ENCODE peak calls at places on chromosomes 5 and 9, in seven cellular contexts. One of them, this sample, is unnamed.

GRCh38 chr9:133429641-133430161 is 7.5 kb downstream of the ADAMTS13 start:
- DNase-seq in hepatocyte: peak; percentile 70
- DNase-seq in GM10248: peak; percentile 63
- DNase-seq in nephron progenitor cell: peak; percentile 79
- DNase-seq in fibroblast of lung: peak; percentile 25
- DNase-seq in stomach: peak; percentile 65
- DNase-seq in RWPE1: peak; percentile 67
- DNase-seq in this sample: peak; percentile 45

GRCh38 chr5:19986036-19986619 is 1.9 kb downstream of the CDH18 start:
- DNase-seq in nephron progenitor cell: no peak
- DNase-seq in RWPE1: no peak
- DNase-seq in stomach: no peak
- DNase-seq in GM10248: no peak
- DNase-seq in hepatocyte: no peak
- DNase-seq in fibroblast of lung: peak; percentile 15
- DNase-seq in this sample: no peak

GRCh38 chr5:37043693-37044092 is 167.1 kb downstream of the NIPBL start:
- DNase-seq in hepatocyte: no peak
- DNase-seq in GM10248: no peak
- DNase-seq in stomach: no peak
- DNase-seq in RWPE1: no peak
- DNase-seq in nephron progenitor cell: no peak
- DNase-seq in fibroblast of lung: no peak
- DNase-seq in this sample: no peak

GRCh38 chr5:23823521-23823920 is 316.1 kb downstream of the PRDM9 start:
- DNase-seq in stomach: no peak
- DNase-seq in fibroblast of lung: no peak
- DNase-seq in nephron progenitor cell: no peak
- DNase-seq in GM10248: no peak
- DNase-seq in RWPE1: no peak
- DNase-seq in hepatocyte: no peak
- DNase-seq in this sample: no peak

GRCh38 chr5:176185133-176185733 is 53.0 kb upstream of the SIMC1 start:
- DNase-seq in hepatocyte: no peak
- DNase-seq in fibroblast of lung: no peak
- DNase-seq in nephron progenitor cell: no peak
- DNase-seq in RWPE1: peak; percentile 46
- DNase-seq in stomach: no peak
- DNase-seq in GM10248: no peak
- DNase-seq in this sample: no peak

GRCh38 chr5:147290261-147290660 is 55.4 kb downstream of the STK32A start:
- DNase-seq in GM10248: no peak
- DNase-seq in nephron progenitor cell: no peak
- DNase-seq in hepatocyte: no peak
- DNase-seq in stomach: no peak
- DNase-seq in RWPE1: no peak
- DNase-seq in fibroblast of lung: no peak
- DNase-seq in this sample: no peak

GRCh38 chr5:125536095-125536494 is 789.7 kb upstream of the ZNF608 start:
- DNase-seq in GM10248: no peak
- DNase-seq in RWPE1: no peak
- DNase-seq in fibroblast of lung: no peak
- DNase-seq in hepatocyte: no peak
- DNase-seq in stomach: no peak
- DNase-seq in nephron progenitor cell: no peak
- DNase-seq in this sample: no peak

GRCh38 chr5:173283318-173284288 is 44.6 kb downstream of the STC2 start:
- DNase-seq in GM10248: peak; percentile 83
- DNase-seq in stomach: peak; percentile 80
- DNase-seq in hepatocyte: peak; percentile 90
- DNase-seq in fibroblast of lung: peak; percentile 65
- DNase-seq in nephron progenitor cell: peak; percentile 87
- DNase-seq in RWPE1: peak; percentile 86
- DNase-seq in this sample: peak; percentile 71

GRCh38 chr9:116499434-116499833 is 187.7 kb upstream of the TRIM32 start:
- DNase-seq in nephron progenitor cell: no peak
- DNase-seq in hepatocyte: no peak
- DNase-seq in RWPE1: no peak
- DNase-seq in stomach: no peak
- DNase-seq in GM10248: no peak
- DNase-seq in fibroblast of lung: no peak
- DNase-seq in this sample: no peak

GRCh38 chr9:116495725-116496124 is 191.4 kb upstream of the TRIM32 start:
- DNase-seq in fibroblast of lung: no peak
- DNase-seq in stomach: no peak
- DNase-seq in GM10248: no peak
- DNase-seq in nephron progenitor cell: no peak
- DNase-seq in RWPE1: no peak
- DNase-seq in hepatocyte: no peak
- DNase-seq in this sample: no peak

GRCh38 chr9:116494815-116495634 is 192.1 kb upstream of the TRIM32 start:
- DNase-seq in hepatocyte: peak; percentile 49
- DNase-seq in RWPE1: peak; percentile 30
- DNase-seq in nephron progenitor cell: peak; percentile 36
- DNase-seq in stomach: peak; percentile 43
- DNase-seq in GM10248: peak; percentile 22
- DNase-seq in fibroblast of lung: no peak
- DNase-seq in this sample: no peak

GRCh38 chr9:116496167-116496566 is 190.9 kb upstream of the TRIM32 start:
- DNase-seq in stomach: no peak
- DNase-seq in fibroblast of lung: no peak
- DNase-seq in RWPE1: no peak
- DNase-seq in nephron progenitor cell: no peak
- DNase-seq in GM10248: no peak
- DNase-seq in hepatocyte: no peak
- DNase-seq in this sample: no peak

GRCh38 chr9:116497081-116497480 is 190.0 kb upstream of the TRIM32 start:
- DNase-seq in hepatocyte: no peak
- DNase-seq in stomach: no peak
- DNase-seq in RWPE1: no peak
- DNase-seq in GM10248: no peak
- DNase-seq in nephron progenitor cell: no peak
- DNase-seq in fibroblast of lung: no peak
- DNase-seq in this sample: no peak
- TF ChIP-seq CTCF in hepatocyte: no peak
- TF ChIP-seq CTCF in stomach: no peak
- TF ChIP-seq CTCF in RWPE1: no peak
- TF ChIP-seq CTCF in GM10248: no peak
- TF ChIP-seq CTCF in nephron progenitor cell: no peak
- TF ChIP-seq CTCF in fibroblast of lung: no peak
- TF ChIP-seq CTCF in this sample: no peak

DNA sequence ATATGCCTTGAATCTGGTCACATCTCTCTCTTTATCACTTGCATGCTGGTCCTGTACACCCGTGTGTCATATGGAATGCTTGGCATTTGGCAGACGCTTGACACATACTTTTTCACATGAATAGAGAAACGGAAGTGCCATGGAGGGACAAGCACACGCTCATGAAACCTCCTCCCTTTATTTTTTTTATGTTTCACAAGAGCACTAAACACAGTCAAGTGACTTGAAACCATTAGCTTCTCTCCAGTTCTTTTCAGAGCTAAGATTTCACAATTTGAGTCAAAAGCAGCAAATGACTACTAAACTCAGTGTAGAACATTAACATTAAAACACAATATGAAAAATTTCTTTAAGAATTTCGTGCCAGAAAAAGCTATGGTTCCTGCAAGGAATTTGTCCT is 151.1 kb downstream of the DOCK2 start:
- DNase-seq in GM10248: no peak
- DNase-seq in stomach: no peak
- DNase-seq in nephron progenitor cell: no peak
- DNase-seq in RWPE1: peak; percentile 34
- DNase-seq in hepatocyte: no peak
- DNase-seq in fibroblast of lung: peak; percentile 86
- DNase-seq in this sample: no peak
- TF ChIP-seq CTCF in GM10248: no peak
- TF ChIP-seq CTCF in stomach: no peak
- TF ChIP-seq CTCF in nephron progenitor cell: no peak
- TF ChIP-seq CTCF in RWPE1: no peak
- TF ChIP-seq CTCF in hepatocyte: no peak
- TF ChIP-seq CTCF in fibroblast of lung: no peak
- TF ChIP-seq CTCF in this sample: no peak

DNA sequence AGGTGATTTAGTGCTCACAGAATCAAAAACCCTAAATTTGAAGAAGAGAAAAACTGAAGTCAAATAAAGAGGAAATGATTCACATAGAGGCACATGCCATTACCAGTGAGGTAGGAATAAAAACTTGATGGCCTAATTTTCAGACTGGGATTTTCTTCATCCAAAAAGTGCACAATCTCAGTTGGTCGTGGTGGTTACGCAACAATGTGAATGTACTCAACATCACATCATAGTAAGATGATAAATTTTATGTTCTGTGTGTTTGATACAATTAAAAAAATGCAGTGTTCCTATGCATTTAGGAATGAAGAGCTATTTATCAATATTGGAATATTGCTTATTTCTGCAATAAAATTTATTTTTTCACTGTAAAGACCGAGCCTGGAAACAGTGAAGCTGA is 60.7 kb downstream of the SV2C start:
- DNase-seq in hepatocyte: no peak
- DNase-seq in GM10248: no peak
- DNase-seq in stomach: no peak
- DNase-seq in fibroblast of lung: no peak
- DNase-seq in RWPE1: no peak
- DNase-seq in nephron progenitor cell: no peak
- DNase-seq in this sample: no peak
- TF ChIP-seq CTCF in hepatocyte: no peak
- TF ChIP-seq CTCF in GM10248: no peak
- TF ChIP-seq CTCF in stomach: no peak
- TF ChIP-seq CTCF in fibroblast of lung: no peak
- TF ChIP-seq CTCF in RWPE1: no peak
- TF ChIP-seq CTCF in nephron progenitor cell: no peak
- TF ChIP-seq CTCF in this sample: no peak

DNA sequence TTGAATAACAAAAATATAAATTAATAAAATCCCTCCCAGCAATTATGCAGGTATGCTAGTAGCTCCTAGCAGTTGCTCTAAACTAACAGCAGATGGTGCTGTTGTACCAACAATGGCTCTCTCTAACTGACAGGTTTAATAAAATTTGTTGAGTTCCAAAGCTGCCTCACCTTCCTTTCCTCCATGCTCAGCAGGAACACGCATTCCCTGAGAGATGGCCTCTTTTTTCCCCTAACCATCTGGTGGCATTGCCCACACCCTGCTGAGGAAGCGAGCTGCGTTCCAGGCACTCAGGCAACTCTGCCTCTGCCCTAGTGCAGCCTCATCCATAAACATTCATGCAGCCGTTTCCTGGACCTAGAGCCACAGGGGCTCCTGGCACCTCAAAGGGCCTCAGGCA is 106.2 kb downstream of the KLHL3 start:
- DNase-seq in hepatocyte: peak; percentile 76
- DNase-seq in stomach: no peak
- DNase-seq in nephron progenitor cell: peak; percentile 30
- DNase-seq in RWPE1: peak; percentile 83
- DNase-seq in fibroblast of lung: peak; percentile 46
- DNase-seq in GM10248: peak; percentile 82
- DNase-seq in this sample: peak; percentile 25
- TF ChIP-seq CTCF in hepatocyte: peak; percentile 98
- TF ChIP-seq CTCF in stomach: peak; percentile 78
- TF ChIP-seq CTCF in nephron progenitor cell: peak; percentile 94
- TF ChIP-seq CTCF in RWPE1: peak; percentile 90
- TF ChIP-seq CTCF in fibroblast of lung: peak; percentile 92
- TF ChIP-seq CTCF in GM10248: peak; percentile 72
- TF ChIP-seq CTCF in this sample: peak; percentile 99

GRCh38 chr9:100425758-100426157 is 1.2 kb upstream of the MSANTD3 start:
- DNase-seq in hepatocyte: no peak
- DNase-seq in nephron progenitor cell: no peak
- DNase-seq in RWPE1: no peak
- DNase-seq in GM10248: no peak
- DNase-seq in fibroblast of lung: peak; percentile 39
- DNase-seq in stomach: no peak
- DNase-seq in this sample: no peak

GRCh38 chr9:100426194-100426531 is 780 bp upstream of the MSANTD3 start:
- DNase-seq in stomach: no peak
- DNase-seq in hepatocyte: no peak
- DNase-seq in nephron progenitor cell: no peak
- DNase-seq in GM10248: no peak
- DNase-seq in RWPE1: no peak
- DNase-seq in fibroblast of lung: no peak
- DNase-seq in this sample: no peak

GRCh38 chr9:100428871-100429654 is 2.1 kb downstream of the MSANTD3 start:
- DNase-seq in nephron progenitor cell: no peak
- DNase-seq in GM10248: no peak
- DNase-seq in fibroblast of lung: peak; percentile 99
- DNase-seq in stomach: no peak
- DNase-seq in RWPE1: peak; percentile 99
- DNase-seq in hepatocyte: peak; percentile 84
- DNase-seq in this sample: no peak

GRCh38 chr9:100427366-100428263 is 672 bp downstream of the MSANTD3 start:
- DNase-seq in GM10248: no peak
- DNase-seq in fibroblast of lung: peak; percentile 78
- DNase-seq in nephron progenitor cell: peak; percentile 52
- DNase-seq in stomach: peak; percentile 35
- DNase-seq in RWPE1: peak; percentile 78
- DNase-seq in hepatocyte: peak; percentile 64
- DNase-seq in this sample: no peak

DNA sequence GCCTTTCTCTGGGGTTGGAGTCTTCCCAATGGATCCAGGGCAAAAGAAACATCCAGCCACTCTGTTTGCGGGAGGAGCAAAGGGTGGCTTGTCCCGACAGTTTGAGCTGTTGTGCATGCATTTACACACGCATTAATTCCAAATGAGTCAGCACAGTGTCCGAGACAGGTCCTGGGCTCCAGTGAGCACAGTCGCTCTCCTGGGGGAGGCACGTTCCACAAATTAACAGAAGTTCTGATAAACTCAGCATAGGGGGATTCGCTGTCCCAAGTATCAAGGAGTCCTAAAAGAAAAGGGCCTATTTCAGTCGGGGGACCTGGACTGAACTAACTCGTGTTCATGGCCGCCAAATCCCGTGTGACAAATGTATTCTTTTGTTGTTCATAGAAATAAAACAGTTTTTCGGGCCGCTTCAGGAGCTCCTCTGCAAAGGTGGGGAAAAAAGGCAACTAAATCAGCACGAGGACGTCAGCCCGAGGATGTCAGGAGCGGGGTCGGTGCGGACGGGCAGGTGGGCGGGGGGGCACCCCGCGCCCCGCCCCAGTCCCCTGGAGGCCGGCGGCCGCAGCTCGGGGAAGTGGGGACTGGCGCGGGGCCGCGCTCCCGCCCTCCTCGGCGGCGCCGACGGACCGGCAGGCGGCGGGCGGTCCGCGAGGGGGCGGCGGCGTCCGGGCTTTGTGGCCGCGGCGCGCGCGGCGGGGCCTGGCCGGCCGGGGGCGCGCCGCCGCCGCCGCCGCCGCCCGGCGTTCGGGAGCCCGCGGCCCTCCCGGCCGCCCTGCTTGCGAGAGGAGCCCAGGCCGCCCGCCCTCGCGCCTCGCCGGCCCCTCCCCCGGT is at the start of gene MSANTD3:
- DNase-seq in nephron progenitor cell: peak; percentile 76
- DNase-seq in GM10248: peak; percentile 84
- DNase-seq in fibroblast of lung: peak; percentile 79
- DNase-seq in hepatocyte: peak; percentile 90
- DNase-seq in stomach: peak; percentile 69
- DNase-seq in RWPE1: peak; percentile 79
- DNase-seq in this sample: peak; percentile 48
- TF ChIP-seq CTCF in nephron progenitor cell: no peak
- TF ChIP-seq CTCF in GM10248: peak; percentile 46
- TF ChIP-seq CTCF in fibroblast of lung: peak; percentile 24
- TF ChIP-seq CTCF in hepatocyte: peak; percentile 3
- TF ChIP-seq CTCF in stomach: no peak
- TF ChIP-seq CTCF in RWPE1: no peak
- TF ChIP-seq CTCF in this sample: peak; percentile 16